ENCODE peak calls at places on chromosomes 6 and 20, in four cellular contexts. One of them, this sample, is unnamed.

GRCh38 chr20:24994470-24995368 is 2.2 kb upstream of the APMAP start:
- DNase-seq in mesenchymal stem cell: peak
- DNase-seq in stimulated activated CD4-positive, alpha-beta T cell treated with anti-CD3 and anti-CD28 coated beads, Interleukin-4, amount 100 ng/mL, for 24 hours: peak
- DNase-seq in Right ventricle myocardium superior: peak
- DNase-seq in this sample: peak

GRCh38 chr6:140850438-140850837 is 1282.3 kb upstream of the GJE1 start:
- DNase-seq in mesenchymal stem cell: peak
- DNase-seq in stimulated activated CD4-positive, alpha-beta T cell treated with anti-CD3 and anti-CD28 coated beads, Interleukin-4, amount 100 ng/mL, for 24 hours: no peak
- DNase-seq in Right ventricle myocardium superior: no peak
- DNase-seq in this sample: no peak

GRCh38 chr6:119243657-119244056 is 105.9 kb downstream of the MAN1A1 start:
- DNase-seq in mesenchymal stem cell: no peak
- DNase-seq in stimulated activated CD4-positive, alpha-beta T cell treated with anti-CD3 and anti-CD28 coated beads, Interleukin-4, amount 100 ng/mL, for 24 hours: no peak
- DNase-seq in Right ventricle myocardium superior: no peak
- DNase-seq in this sample: no peak

GRCh38 chr6:118648866-118649554 is 2.4 kb downstream of the CEP85L start:
- DNase-seq in mesenchymal stem cell: peak
- DNase-seq in stimulated activated CD4-positive, alpha-beta T cell treated with anti-CD3 and anti-CD28 coated beads, Interleukin-4, amount 100 ng/mL, for 24 hours: no peak
- DNase-seq in Right ventricle myocardium superior: no peak
- DNase-seq in this sample: no peak

GRCh38 chr6:19301980-19302379 is 535.2 kb upstream of the ID4 start:
- DNase-seq in mesenchymal stem cell: no peak
- DNase-seq in stimulated activated CD4-positive, alpha-beta T cell treated with anti-CD3 and anti-CD28 coated beads, Interleukin-4, amount 100 ng/mL, for 24 hours: no peak
- DNase-seq in Right ventricle myocardium superior: no peak
- DNase-seq in this sample: peak

GRCh38 chr6:4932506-4932903 is 71.3 kb downstream of the RPP40 start:
- DNase-seq in mesenchymal stem cell: no peak
- DNase-seq in stimulated activated CD4-positive, alpha-beta T cell treated with anti-CD3 and anti-CD28 coated beads, Interleukin-4, amount 100 ng/mL, for 24 hours: no peak
- DNase-seq in Right ventricle myocardium superior: no peak
- DNase-seq in this sample: no peak

GRCh38 chr6:141394125-141394536 is 738.6 kb upstream of the GJE1 start:
- DNase-seq in mesenchymal stem cell: no peak
- DNase-seq in stimulated activated CD4-positive, alpha-beta T cell treated with anti-CD3 and anti-CD28 coated beads, Interleukin-4, amount 100 ng/mL, for 24 hours: no peak
- DNase-seq in Right ventricle myocardium superior: no peak
- DNase-seq in this sample: no peak

GRCh38 chr6:82894653-82895259 is 170.9 kb downstream of the UBE3D start:
- DNase-seq in mesenchymal stem cell: no peak
- DNase-seq in stimulated activated CD4-positive, alpha-beta T cell treated with anti-CD3 and anti-CD28 coated beads, Interleukin-4, amount 100 ng/mL, for 24 hours: no peak
- DNase-seq in Right ventricle myocardium superior: no peak
- DNase-seq in this sample: no peak

GRCh38 chr20:17749979-17750721 is 50.4 kb downstream of the BANF2 start:
- DNase-seq in mesenchymal stem cell: no peak
- DNase-seq in stimulated activated CD4-positive, alpha-beta T cell treated with anti-CD3 and anti-CD28 coated beads, Interleukin-4, amount 100 ng/mL, for 24 hours: no peak
- DNase-seq in Right ventricle myocardium superior: peak
- DNase-seq in this sample: no peak

GRCh38 chr6:56036911-56037310 is 161.5 kb upstream of the BMP5 start:
- DNase-seq in mesenchymal stem cell: no peak
- DNase-seq in stimulated activated CD4-positive, alpha-beta T cell treated with anti-CD3 and anti-CD28 coated beads, Interleukin-4, amount 100 ng/mL, for 24 hours: no peak
- DNase-seq in Right ventricle myocardium superior: no peak
- DNase-seq in this sample: no peak

GRCh38 chr6:83853178-83853967 is at the start of gene RIPPLY2:
- DNase-seq in mesenchymal stem cell: peak
- DNase-seq in stimulated activated CD4-positive, alpha-beta T cell treated with anti-CD3 and anti-CD28 coated beads, Interleukin-4, amount 100 ng/mL, for 24 hours: no peak
- DNase-seq in Right ventricle myocardium superior: peak
- DNase-seq in this sample: no peak

GRCh38 chr6:11653028-11653583 is 115.6 kb downstream of the TMEM170B start:
- DNase-seq in mesenchymal stem cell: peak
- DNase-seq in stimulated activated CD4-positive, alpha-beta T cell treated with anti-CD3 and anti-CD28 coated beads, Interleukin-4, amount 100 ng/mL, for 24 hours: peak
- DNase-seq in Right ventricle myocardium superior: no peak
- DNase-seq in this sample: peak

GRCh38 chr6:26556263-26557070 is 18.3 kb downstream of the HMGN4 start:
- DNase-seq in mesenchymal stem cell: peak
- DNase-seq in stimulated activated CD4-positive, alpha-beta T cell treated with anti-CD3 and anti-CD28 coated beads, Interleukin-4, amount 100 ng/mL, for 24 hours: peak
- DNase-seq in Right ventricle myocardium superior: peak
- DNase-seq in this sample: peak

GRCh38 chr6:137588472-137588871 is 94.3 kb upstream of the OLIG3 start:
- DNase-seq in mesenchymal stem cell: no peak
- DNase-seq in stimulated activated CD4-positive, alpha-beta T cell treated with anti-CD3 and anti-CD28 coated beads, Interleukin-4, amount 100 ng/mL, for 24 hours: no peak
- DNase-seq in Right ventricle myocardium superior: no peak
- DNase-seq in this sample: no peak

GRCh38 chr6:170296746-170297576 is 6.1 kb upstream of the DLL1 start:
- DNase-seq in mesenchymal stem cell: no peak
- DNase-seq in stimulated activated CD4-positive, alpha-beta T cell treated with anti-CD3 and anti-CD28 coated beads, Interleukin-4, amount 100 ng/mL, for 24 hours: no peak
- DNase-seq in Right ventricle myocardium superior: no peak
- DNase-seq in this sample: no peak

GRCh38 chr20:59064214-59064722 is 21.7 kb upstream of the PRELID3B start:
- DNase-seq in mesenchymal stem cell: no peak
- DNase-seq in stimulated activated CD4-positive, alpha-beta T cell treated with anti-CD3 and anti-CD28 coated beads, Interleukin-4, amount 100 ng/mL, for 24 hours: no peak
- DNase-seq in Right ventricle myocardium superior: no peak
- DNase-seq in this sample: no peak

GRCh38 chr20:57089701-57090144 is 176.7 kb downstream of the BMP7 start:
- DNase-seq in mesenchymal stem cell: peak
- DNase-seq in stimulated activated CD4-positive, alpha-beta T cell treated with anti-CD3 and anti-CD28 coated beads, Interleukin-4, amount 100 ng/mL, for 24 hours: peak
- DNase-seq in Right ventricle myocardium superior: peak
- DNase-seq in this sample: peak

GRCh38 chr6:163457637-163458561 is 43.4 kb downstream of the QKI start:
- DNase-seq in mesenchymal stem cell: peak
- DNase-seq in stimulated activated CD4-positive, alpha-beta T cell treated with anti-CD3 and anti-CD28 coated beads, Interleukin-4, amount 100 ng/mL, for 24 hours: no peak
- DNase-seq in Right ventricle myocardium superior: no peak
- DNase-seq in this sample: peak

GRCh38 chr20:5947276-5947675 is 3.1 kb downstream of the TRMT6 start:
- DNase-seq in mesenchymal stem cell: no peak
- DNase-seq in stimulated activated CD4-positive, alpha-beta T cell treated with anti-CD3 and anti-CD28 coated beads, Interleukin-4, amount 100 ng/mL, for 24 hours: peak
- DNase-seq in Right ventricle myocardium superior: no peak
- DNase-seq in this sample: no peak

GRCh38 chr6:170444056-170444505 is 109.0 kb downstream of the PSMB1 start:
- DNase-seq in mesenchymal stem cell: no peak
- DNase-seq in stimulated activated CD4-positive, alpha-beta T cell treated with anti-CD3 and anti-CD28 coated beads, Interleukin-4, amount 100 ng/mL, for 24 hours: no peak
- DNase-seq in Right ventricle myocardium superior: no peak
- DNase-seq in this sample: no peak

GRCh38 chr6:122042851-122043250 is 356.6 kb upstream of the HSF2 start:
- DNase-seq in mesenchymal stem cell: peak
- DNase-seq in stimulated activated CD4-positive, alpha-beta T cell treated with anti-CD3 and anti-CD28 coated beads, Interleukin-4, amount 100 ng/mL, for 24 hours: no peak
- DNase-seq in Right ventricle myocardium superior: no peak
- DNase-seq in this sample: no peak

GRCh38 chr20:24695529-24696225 is 226.2 kb downstream of the SYNDIG1 start:
- DNase-seq in mesenchymal stem cell: no peak
- DNase-seq in stimulated activated CD4-positive, alpha-beta T cell treated with anti-CD3 and anti-CD28 coated beads, Interleukin-4, amount 100 ng/mL, for 24 hours: no peak
- DNase-seq in Right ventricle myocardium superior: no peak
- DNase-seq in this sample: no peak

This sample was measured in RCC 7860.